ENCODE peak calls at places on chromosomes 11 and 22, in eight cellular contexts. U is IMR-90; P is OCI-LY7; F is heart left ventricle; M is body of pancreas; R is uterus; T is CD8-positive, alpha-beta memory T cell; Y is naive thymus-derived CD4-positive, alpha-beta T cell. E is an unnamed sample. For H3K9me3, the result is how much of the 10 kb centered on the place peaks cover.

GRCh38 chr11:119337581-119338317 is 2.9 kb downstream of the C1QTNF5 start:
- DNase-seq in M (no peak), F (no peak), U (peak), T (no peak), Y (no peak), R (no peak), P (no peak), E (no peak)

GRCh38 chr11:100932474-100933100 is 197.0 kb downstream of the PGR start:
- DNase-seq in U (peak), T (no peak), R (no peak), F (no peak), M (no peak), P (peak), Y (no peak), E (no peak)

GRCh38 chr11:76980196-76980595 is 54.0 kb upstream of the B3GNT6 start:
- DNase-seq in M (no peak), F (no peak), U (no peak), Y (no peak), T (no peak), P (no peak), R (no peak), E (no peak)

GRCh38 chr11:48085688-48086087 is 105.3 kb downstream of the PTPRJ start:
- DNase-seq in Y (no peak), M (no peak), P (no peak), F (no peak), R (no peak), T (no peak), U (no peak), E (no peak)

GRCh38 chr11:62610814-62611704 is 1.5 kb downstream of the EML3 start:
- DNase-seq in M (no peak), F (no peak), Y (no peak), T (no peak), U (no peak), P (no peak), R (no peak), E (no peak)

GRCh38 chr11:24064309-24064903 is 432.4 kb upstream of the LUZP2 start:
- DNase-seq in P (no peak), T (no peak), R (no peak), U (no peak), Y (no peak), M (no peak), F (no peak), E (no peak)

GRCh38 chr11:35340101-35340500 is 79.3 kb downstream of the SLC1A2 start:
- DNase-seq in P (no peak), F (no peak), R (no peak), T (no peak), M (peak), U (no peak), Y (no peak), E (no peak)

GRCh38 chr11:31106963-31107576 is 262.5 kb downstream of the DCDC1 start:
- DNase-seq in F (peak), Y (no peak), M (peak), U (peak), T (no peak), R (peak), P (peak), E (no peak)

GRCh38 chr11:81874627-81875026 is 859.0 kb downstream of the FAM181B start:
- DNase-seq in R (no peak), P (peak), U (no peak), T (peak), F (no peak), Y (no peak), M (no peak), E (no peak)

GRCh38 chr11:76408171-76408965 is 27.2 kb downstream of the GVQW3 start:
- DNase-seq in U (no peak), P (peak), Y (no peak), F (no peak), T (no peak), M (no peak), R (no peak), E (no peak)

GRCh38 chr11:85318573-85318972 is 308.6 kb downstream of the DLG2 start:
- DNase-seq in U (no peak), T (no peak), F (no peak), Y (no peak), M (no peak), R (no peak), P (no peak), E (no peak)

GRCh38 chr11:64164392-64165312 is 1.3 kb downstream of the MACROD1 start:
- DNase-seq in Y (no peak), T (no peak), R (no peak), M (peak), U (no peak), P (no peak), F (peak), E (no peak)

GRCh38 chr11:77107950-77108349 is 5.3 kb downstream of the OMP start:
- DNase-seq in P (no peak), T (no peak), U (peak), R (peak), M (peak), Y (no peak), F (no peak), E (no peak)

GRCh38 chr11:47132490-47132889 is 44.2 kb downstream of the ARFGAP2 start:
- DNase-seq in T (no peak), M (peak), Y (no peak), R (no peak), P (no peak), U (no peak), F (no peak), E (no peak)

GRCh38 chr11:67277231-67277961 is 11.1 kb downstream of the GRK2 start:
- DNase-seq in Y (peak), R (peak), P (peak), U (peak), M (peak), T (peak), F (peak), E (peak)

GRCh38 chr11:724733-725386 is 18.8 kb downstream of the EPS8L2 start:
- DNase-seq in F (no peak), Y (no peak), R (no peak), M (no peak), P (no peak), U (no peak), T (no peak), E (no peak)

GRCh38 chr11:66744485-66745355 is 15.7 kb upstream of the SPTBN2 start:
- DNase-seq in M (peak), R (peak), F (peak), T (peak), P (peak), Y (peak), U (peak), E (peak)

GRCh38 chr22:30867746-30868662 is 100.6 kb downstream of the MORC2 start:
- DNase-seq in U (no peak), T (no peak), P (no peak), R (peak), F (no peak), M (peak), Y (no peak), E (no peak)

GRCh38 chr11:329886-330253 is 9.2 kb upstream of the IFITM3 start:
- DNase-seq in M (no peak), U (no peak), T (no peak), Y (no peak), F (no peak), P (no peak), R (no peak), E (no peak)

GRCh38 chr11:77479746-77480352 is 6.0 kb upstream of the PAK1 start:
- DNase-seq in T (no peak), Y (no peak), R (no peak), F (no peak), U (no peak), M (no peak), P (no peak), E (no peak)

GRCh38 chr11:120694706-120695105 is 183.2 kb downstream of the GRIK4 start:
- DNase-seq in R (no peak), M (no peak), T (no peak), U (no peak), Y (no peak), F (no peak), P (no peak), E (no peak)

GRCh38 chr11:117045196-117045595 is 53.0 kb downstream of the SIK3 start:
- DNase-seq in F (no peak), M (peak), U (peak), T (no peak), Y (no peak), R (no peak), P (no peak), E (no peak)

GRCh38 chr11:47705722-47706121 is 9.4 kb downstream of the AGBL2 start:
- DNase-seq in M (no peak), R (no peak), P (no peak), T (no peak), U (no peak), F (no peak), Y (no peak), E (no peak)

GRCh38 chr11:84714316-84714780 is 912.8 kb downstream of the DLG2 start:
- DNase-seq in F (peak), U (peak), Y (no peak), M (peak), T (no peak), P (peak), R (no peak), E (no peak)

GRCh38 chr11:19345848-19346681 is 105.3 kb upstream of the E2F8 start:
- DNase-seq in P (peak), Y (no peak), T (no peak), U (no peak), F (peak), R (no peak), M (peak), E (no peak)

GRCh38 chr11:62298975-62299374 is at the start of gene SCGB1D4:
- DNase-seq in Y (no peak), F (no peak), R (no peak), U (no peak), M (no peak), T (no peak), P (no peak), E (no peak)

GRCh38 chr22:40597541-40598453 is 38.7 kb downstream of the MRTFA start:
- DNase-seq in Y (no peak), F (no peak), T (no peak), U (peak), P (no peak), M (peak), R (no peak), E (no peak)

GRCh38 chr11:113274708-113275582 is 39.4 kb upstream of the TTC12 start:
- DNase-seq in Y (no peak), T (no peak), M (no peak), P (no peak), R (no peak), F (no peak), U (no peak), E (no peak)

GRCh38 chr22:49483281-49483905 is 344.3 kb downstream of the BRD1 start:
- DNase-seq in R (no peak), M (no peak), F (no peak), U (no peak), T (no peak), P (no peak), Y (no peak), E (no peak)
- H3K9me3 ChIP-seq in R (under half), M (under half), F (under half), U (under half), T (under half), P (under half), Y (under half), E (under half)

DNA sequence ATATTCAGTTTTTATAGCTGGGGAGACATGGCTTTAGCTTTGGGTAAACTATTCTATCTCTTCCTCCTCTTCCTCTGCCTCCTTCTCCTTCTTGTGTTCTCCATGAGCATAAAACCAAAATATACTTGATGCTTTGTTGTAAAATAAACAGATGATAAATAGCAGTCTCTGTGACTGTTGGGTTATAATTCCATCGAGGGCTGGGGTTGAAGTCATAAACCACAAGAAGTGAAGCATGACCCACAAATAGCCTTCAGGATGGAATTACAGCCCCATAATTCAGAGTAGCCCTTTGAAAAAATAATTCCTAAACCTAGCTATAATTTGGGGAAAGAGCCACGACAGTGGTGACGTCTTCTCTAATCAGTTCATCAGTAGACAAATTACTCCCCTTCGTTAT is 177.7 kb downstream of the SNX19 start:
- DNase-seq in T (no peak), P (no peak), U (peak), M (no peak), Y (no peak), R (no peak), F (no peak), E (no peak)
- H3K9me3 ChIP-seq in T (under half), P (under half), U (under half), M (under half), Y (under half), R (under half), F (under half), E (under half)

GRCh38 chr22:33657670-33658069 is 262.6 kb downstream of the LARGE1 start:
- DNase-seq in P (no peak), U (no peak), R (no peak), Y (no peak), M (no peak), F (no peak), T (no peak), E (no peak)
- H3K9me3 ChIP-seq in P (under half), U (under half), R (under half), Y (under half), M (under half), F (under half), T (under half), E (under half)

GRCh38 chr11:41921991-41922390 is 462.5 kb upstream of the LRRC4C start:
- DNase-seq in R (no peak), P (no peak), U (no peak), Y (no peak), M (no peak), T (no peak), F (no peak), E (no peak)

GRCh38 chr11:41920374-41920773 is 460.9 kb upstream of the LRRC4C start:
- DNase-seq in M (no peak), U (no peak), Y (no peak), R (no peak), P (no peak), F (no peak), T (no peak), E (no peak)

DNA sequence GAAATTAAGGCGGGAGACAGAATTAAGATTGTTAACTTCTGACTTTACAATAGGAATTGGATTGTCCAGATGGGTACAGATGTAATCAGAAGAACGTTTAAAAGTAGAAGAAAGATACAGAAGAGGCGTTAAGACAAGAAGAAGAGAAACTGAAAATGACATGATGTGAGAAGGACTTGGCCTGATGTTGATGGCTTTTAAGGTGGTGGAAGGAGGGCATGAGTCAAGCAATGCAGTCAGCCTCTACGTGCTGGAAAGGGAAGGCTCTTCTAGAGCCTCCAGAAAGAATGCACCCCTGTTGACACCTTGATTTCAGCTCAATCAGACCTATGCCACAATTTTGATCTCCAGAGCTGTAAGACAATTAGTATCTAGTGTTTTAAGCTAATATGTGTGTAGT is 466.9 kb upstream of the LRRC4C start:
- DNase-seq in M (no peak), P (no peak), R (no peak), T (no peak), U (no peak), F (no peak), Y (no peak), E (no peak)
- H3K9me3 ChIP-seq in M (under half), P (under half), R (under half), T (under half), U (under half), F (under half), Y (under half), E (under half)

GRCh38 chr22:48316876-48317250 is 1510.8 kb downstream of the BRD1 start:
- DNase-seq in M (no peak), F (no peak), U (no peak), R (peak), T (no peak), P (no peak), Y (no peak), E (no peak)

GRCh38 chr22:48318575-48319320 is 1508.9 kb downstream of the BRD1 start:
- DNase-seq in F (no peak), R (no peak), M (peak), P (no peak), Y (no peak), U (no peak), T (no peak), E (peak)

GRCh38 chr22:48319321-48320047 is 1508.2 kb downstream of the BRD1 start:
- DNase-seq in R (no peak), Y (no peak), T (no peak), M (no peak), F (no peak), P (no peak), U (no peak), E (no peak)

GRCh38 chr22:48316245-48316875 is 1511.3 kb downstream of the BRD1 start:
- DNase-seq in F (no peak), T (no peak), R (peak), Y (no peak), P (no peak), U (no peak), M (no peak), E (peak)

GRCh38 chr22:48318173-48318572 is 1509.5 kb downstream of the BRD1 start:
- DNase-seq in M (no peak), F (no peak), R (peak), U (no peak), Y (no peak), P (no peak), T (no peak), E (no peak)
- H3K9me3 ChIP-seq in M (under half), F (under half), R (under half), U (under half), Y (under half), P (under half), T (under half), E (under half)

DNA sequence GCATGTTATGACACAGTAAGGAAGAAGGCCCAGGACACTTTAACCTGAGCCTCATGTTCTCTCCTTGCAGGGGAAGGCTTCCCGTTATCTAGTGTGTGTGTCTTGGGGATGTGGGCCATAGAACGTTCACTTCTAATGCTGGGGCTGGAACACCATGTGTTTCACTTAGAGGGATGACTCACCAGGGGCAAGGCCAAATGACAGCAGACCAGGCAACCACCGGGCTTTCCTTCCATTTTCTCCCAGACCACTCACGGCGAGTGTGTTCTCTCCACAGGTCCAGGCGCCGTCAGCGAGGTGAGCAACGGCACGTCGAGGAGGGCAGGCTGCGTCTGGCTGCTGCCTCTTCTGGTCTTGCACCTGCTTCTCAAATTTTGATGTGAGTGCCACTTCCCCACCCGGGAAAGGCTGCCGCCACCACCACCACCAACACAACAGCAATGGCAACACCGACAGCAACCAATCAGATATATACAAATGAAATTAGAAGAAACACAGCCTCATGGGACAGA is 964.4 kb downstream of the NTM start:
- DNase-seq in F (no peak), U (peak), P (no peak), T (no peak), M (no peak), Y (no peak), R (no peak), E (no peak)
- H3K9me3 ChIP-seq in F (under half), U (under half), P (under half), T (under half), M (under half), Y (under half), R (under half), E (under half)

DNA sequence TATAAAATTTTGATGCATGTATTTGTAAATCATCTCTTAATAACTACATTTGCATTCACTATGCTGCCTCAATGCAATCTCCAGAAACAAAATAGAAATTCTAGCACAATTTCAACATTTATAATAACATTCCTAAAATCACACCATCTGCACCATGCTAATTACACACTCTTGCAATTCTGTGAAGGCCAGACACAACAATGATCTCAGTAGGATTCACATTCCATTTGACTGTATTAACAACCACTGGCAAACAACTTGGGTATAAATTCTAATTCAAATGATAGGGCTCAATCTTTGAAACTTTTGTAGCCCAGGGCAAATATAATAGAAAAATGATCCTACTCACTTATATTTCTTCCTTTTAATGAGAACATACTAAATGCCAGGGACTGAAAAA is 25.9 kb downstream of the RAB6A start:
- DNase-seq in R (no peak), U (peak), T (no peak), Y (no peak), P (no peak), M (no peak), F (no peak), E (no peak)
- H3K9me3 ChIP-seq in R (under half), U (under half), T (under half), Y (under half), P (under half), M (under half), F (under half), E (under half)

DNA sequence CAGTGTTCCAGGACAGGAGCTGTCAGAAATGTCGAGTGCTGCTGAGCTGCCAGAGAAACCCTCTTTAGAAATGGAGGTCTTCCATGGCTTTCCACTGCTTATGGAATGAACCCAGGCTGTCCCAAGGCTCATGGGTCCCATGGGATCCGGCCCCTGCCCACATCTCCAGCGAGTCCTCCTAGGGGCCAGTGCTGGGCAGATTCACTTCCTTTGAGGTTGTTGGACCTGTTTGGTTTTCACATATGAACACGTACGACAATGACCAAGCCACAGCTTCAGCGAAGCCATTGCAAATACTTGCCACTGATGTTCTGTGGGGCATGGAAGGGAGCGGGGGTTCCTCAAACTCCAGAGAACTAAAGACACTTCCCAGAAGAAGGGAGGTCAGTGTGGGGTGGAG is 483.3 kb downstream of the TBC1D22A start:
- DNase-seq in Y (no peak), R (no peak), F (no peak), M (no peak), P (no peak), T (no peak), U (no peak), E (no peak)
- H3K9me3 ChIP-seq in Y (under half), R (under half), F (under half), M (under half), P (under half), T (under half), U (under half), E (under half)

E was measured in T-helper 17 cell.